ENCODE peak calls at places on chromosome 22, in four cellular contexts. A is cardiac muscle cell, S is body of pancreas, Z is PC-3. X is an unnamed sample. For H3K36me3, the result is how much of the 10 kb centered on the place peaks cover.

GRCh38 chr22:48842583-48842945 is 985.1 kb downstream of the BRD1 start:
- DNase-seq in A (no peak), S (no peak), Z (no peak), X (no peak)

GRCh38 chr22:41524809-41525449 is 19.3 kb downstream of the POLR3H start:
- DNase-seq in A (no peak), S (no peak), Z (no peak), X (no peak)

GRCh38 chr22:41028841-41029240 is 63.6 kb upstream of the EP300 start:
- DNase-seq in A (no peak), S (no peak), Z (peak), X (peak)

GRCh38 chr22:41998361-41999261 is at the start of gene WBP2NL:
- DNase-seq in A (no peak), S (peak), Z (peak), X (peak)

GRCh38 chr22:36419177-36419911 is 31.6 kb upstream of the MYH9 start:
- DNase-seq in A (peak), S (peak), Z (no peak), X (no peak)

GRCh38 chr22:30280495-30280894 is 8.8 kb downstream of the CASTOR1 start:
- DNase-seq in A (no peak), S (no peak), Z (no peak), X (no peak)

GRCh38 chr22:30192427-30192826 is 54.1 kb downstream of the LIF start:
- DNase-seq in A (no peak), S (no peak), Z (peak), X (no peak)

GRCh38 chr22:41092847-41093371 is 517 bp downstream of the EP300 start:
- DNase-seq in A (peak), S (peak), Z (peak), X (peak)

GRCh38 chr22:44249376-44250147 is 63.2 kb downstream of the SHISAL1 start:
- DNase-seq in A (no peak), S (no peak), Z (no peak), X (no peak)

GRCh38 chr22:35708453-35708852 is 9.2 kb upstream of the APOL5 start:
- DNase-seq in A (no peak), S (no peak), Z (no peak), X (no peak)

GRCh38 chr22:44918166-44918924 is 91.5 kb downstream of the PHF21B start:
- DNase-seq in A (no peak), S (no peak), Z (no peak), X (no peak)

GRCh38 chr22:24976442-24977218 is 24.1 kb downstream of the KIAA1671 start:
- DNase-seq in A (no peak), S (no peak), Z (no peak), X (no peak)

GRCh38 chr22:33389927-33390326 is 331.7 kb upstream of the SYN3 start:
- DNase-seq in A (no peak), S (no peak), Z (no peak), X (no peak)

GRCh38 chr22:43066844-43067385 is 22.3 kb downstream of the TTLL1 start:
- DNase-seq in A (no peak), S (no peak), Z (peak), X (peak)

GRCh38 chr22:40605676-40606250 is 30.8 kb downstream of the MRTFA start:
- DNase-seq in A (no peak), S (no peak), Z (no peak), X (no peak)

GRCh38 chr22:24937114-24937513 is 9.4 kb downstream of the LHFPL7 start:
- DNase-seq in A (peak), S (peak), Z (peak), X (no peak)

GRCh38 chr22:22037740-22038139 is 55.2 kb upstream of the TOP3B start:
- DNase-seq in A (no peak), S (no peak), Z (peak), X (peak)

GRCh38 chr22:36321797-36322601 is 65.8 kb downstream of the MYH9 start:
- DNase-seq in A (no peak), S (no peak), Z (no peak), X (no peak)

GRCh38 chr22:33600113-33600512 is 320.2 kb downstream of the LARGE1 start:
- DNase-seq in A (no peak), S (no peak), Z (peak), X (no peak)

GRCh38 chr22:21688706-21689381 is 23.0 kb downstream of the PPIL2 start:
- DNase-seq in A (no peak), S (no peak), Z (no peak), X (no peak)

GRCh38 chr22:25680949-25681348 is 61.0 kb upstream of the MYO18B start:
- DNase-seq in A (no peak), S (no peak), Z (no peak), X (no peak)

GRCh38 chr22:26502688-26503561 is 9.3 kb downstream of the TFIP11 start:
- DNase-seq in A (peak), S (peak), Z (peak), X (no peak)

GRCh38 chr22:44901301-44901700 is 108.5 kb downstream of the PHF21B start:
- DNase-seq in A (peak), S (no peak), Z (no peak), X (no peak)

GRCh38 chr22:26570126-26570525 is 19.8 kb downstream of the TPST2 start:
- DNase-seq in A (no peak), S (no peak), Z (no peak), X (no peak)

GRCh38 chr22:17707526-17707925 is 66.7 kb downstream of the BID start:
- DNase-seq in A (no peak), S (no peak), Z (no peak), X (no peak)

GRCh38 chr22:30251661-30252226 is 5.2 kb upstream of the LIF start:
- DNase-seq in A (no peak), S (no peak), Z (peak), X (peak)

GRCh38 chr22:33605686-33606085 is 314.6 kb downstream of the LARGE1 start:
- DNase-seq in A (peak), S (peak), Z (no peak), X (no peak)

GRCh38 chr22:44544523-44545433 is 46.7 kb upstream of the RTL6 start:
- DNase-seq in A (no peak), S (no peak), Z (no peak), X (no peak)

GRCh38 chr22:21922370-21923162 is 30.1 kb downstream of the PPM1F start:
- DNase-seq in A (no peak), S (no peak), Z (no peak), X (no peak)

GRCh38 chr22:17744430-17744829 is 29.8 kb downstream of the BID start:
- DNase-seq in A (no peak), S (no peak), Z (no peak), X (no peak)

GRCh38 chr22:42073568-42074152 is 388 bp upstream of the PHETA2 start:
- DNase-seq in A (no peak), S (no peak), Z (no peak), X (no peak)

GRCh38 chr22:30238661-30239420 is 7.7 kb downstream of the LIF start:
- DNase-seq in A (no peak), S (no peak), Z (peak), X (peak)

GRCh38 chr22:17774928-17775675 is 833 bp upstream of the BID start:
- DNase-seq in A (no peak), S (no peak), Z (no peak), X (no peak)

GRCh38 chr22:36344106-36344827 is 43.5 kb downstream of the MYH9 start:
- DNase-seq in A (no peak), S (no peak), Z (no peak), X (no peak)

GRCh38 chr22:27461470-27461869 is 340.1 kb downstream of the MN1 start:
- DNase-seq in A (peak), S (no peak), Z (peak), X (peak)

GRCh38 chr22:27438271-27438980 is 363.1 kb downstream of the MN1 start:
- DNase-seq in A (no peak), S (peak), Z (peak), X (peak)

GRCh38 chr22:47596176-47596690 is 833.8 kb downstream of the TBC1D22A start:
- DNase-seq in A (no peak), S (no peak), Z (no peak), X (no peak)

GRCh38 chr22:27879923-27880322 is 39.1 kb downstream of the PITPNB start:
- DNase-seq in A (peak), S (peak), Z (peak), X (peak)

DNA sequence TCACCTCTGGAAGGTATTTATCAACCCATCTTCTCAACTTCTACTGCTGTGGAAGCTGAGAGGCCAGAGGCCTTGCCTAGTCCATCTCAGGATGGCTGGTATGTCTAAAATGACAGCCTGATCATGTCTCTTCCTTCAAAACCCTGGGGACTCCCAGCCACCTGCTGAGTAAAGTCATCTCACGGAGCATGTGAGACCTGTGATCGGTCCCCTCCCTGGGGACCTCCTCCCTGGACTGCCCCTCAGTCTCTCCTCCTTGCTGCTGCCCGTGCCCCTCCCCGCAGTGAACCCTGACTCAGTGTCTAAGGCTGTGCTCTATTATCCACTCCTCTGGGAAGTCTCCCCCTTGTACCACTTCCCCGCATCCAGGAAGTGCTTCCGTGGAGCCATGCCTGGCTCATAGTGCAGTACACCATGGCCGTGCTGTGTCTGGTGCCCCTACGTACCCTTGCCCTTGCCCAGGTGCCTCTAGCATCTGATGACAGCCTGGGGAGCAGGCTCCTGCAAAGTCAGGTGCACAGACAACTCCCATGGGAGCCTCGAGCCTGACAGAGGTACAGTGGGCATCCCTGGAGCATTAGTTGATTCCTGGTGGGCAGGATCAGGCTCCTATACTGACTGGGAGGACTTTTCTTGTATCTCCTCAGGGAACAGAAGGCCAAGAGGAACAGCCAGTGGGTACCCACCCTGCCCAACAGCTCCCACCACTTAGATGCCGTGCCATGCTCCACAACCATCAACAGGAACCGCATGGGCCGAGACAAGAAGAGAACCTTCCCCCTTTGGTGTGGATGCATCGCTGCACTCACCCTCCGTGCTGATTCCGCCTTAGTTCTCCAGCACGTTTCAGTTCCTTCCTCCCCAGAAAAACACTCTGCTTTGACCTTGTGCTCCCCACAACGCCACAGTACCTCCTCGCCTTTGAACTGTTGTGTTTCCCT is 13.8 kb downstream of the SMARCB1 start:
- DNase-seq in A (no peak), S (no peak), Z (no peak), X (no peak)
- H3K36me3 ChIP-seq in A (half or more), S (under half), Z (under half), X (under half)

GRCh38 chr22:38214248-38215056 is 12.7 kb downstream of the MAFF start:
- DNase-seq in A (peak), S (peak), Z (no peak), X (no peak)
- H3K4me3 ChIP-seq in A (peak), S (no peak), Z (no peak), X (no peak)

GRCh38 chr22:46280999-46281623 is 13.3 kb downstream of the TTC38 start:
- DNase-seq in A (no peak), S (no peak), Z (no peak), X (no peak)

GRCh38 chr22:46276563-46276962 is 8.8 kb downstream of the TTC38 start:
- DNase-seq in A (no peak), S (no peak), Z (no peak), X (no peak)

GRCh38 chr22:46281866-46282678 is 14.3 kb downstream of the TTC38 start:
- DNase-seq in A (no peak), S (no peak), Z (no peak), X (no peak)

GRCh38 chr22:46278656-46279645 is 11.1 kb downstream of the TTC38 start:
- DNase-seq in A (no peak), S (no peak), Z (no peak), X (no peak)

DNA sequence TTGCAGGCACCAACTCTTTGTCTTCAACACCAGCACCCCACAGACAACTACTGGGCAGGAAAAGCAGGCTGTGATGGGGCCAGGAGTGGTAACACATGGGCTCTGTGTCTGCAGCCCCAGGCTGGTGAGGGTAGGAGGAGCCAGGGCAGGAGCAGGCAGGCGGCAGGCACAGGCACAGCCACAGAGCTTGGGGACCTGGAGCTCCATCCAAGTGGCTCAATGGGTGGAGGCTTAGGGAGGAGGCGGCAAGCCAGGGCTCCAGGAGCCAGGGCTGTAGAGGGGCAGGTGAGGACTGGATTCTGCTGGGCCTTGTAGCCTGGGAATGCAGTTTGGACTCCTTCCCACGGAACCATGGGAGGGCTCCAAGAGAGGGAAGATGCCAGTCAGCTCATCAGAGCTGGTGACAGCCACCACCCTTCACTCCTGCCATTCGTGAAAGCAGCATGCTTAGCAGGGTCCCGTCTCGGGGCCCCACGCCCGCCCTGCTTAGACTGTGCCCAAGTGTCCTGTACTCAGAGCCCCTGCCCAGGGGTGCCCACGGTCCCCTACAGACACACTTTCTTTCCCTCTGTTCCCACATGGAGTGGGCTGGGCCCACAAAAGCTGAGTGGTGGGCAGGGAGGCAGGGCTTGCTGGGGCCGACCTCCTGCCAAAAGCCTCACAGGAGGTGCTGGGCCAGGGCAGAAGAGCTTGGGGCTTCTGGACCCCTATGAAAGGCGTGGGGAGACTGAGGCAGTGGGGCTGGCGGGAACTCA is 12.4 kb downstream of the TTC38 start:
- DNase-seq in A (no peak), S (no peak), Z (no peak), X (no peak)
- H3K36me3 ChIP-seq in A (under half), S (half or more), Z (under half), X (under half)

DNA sequence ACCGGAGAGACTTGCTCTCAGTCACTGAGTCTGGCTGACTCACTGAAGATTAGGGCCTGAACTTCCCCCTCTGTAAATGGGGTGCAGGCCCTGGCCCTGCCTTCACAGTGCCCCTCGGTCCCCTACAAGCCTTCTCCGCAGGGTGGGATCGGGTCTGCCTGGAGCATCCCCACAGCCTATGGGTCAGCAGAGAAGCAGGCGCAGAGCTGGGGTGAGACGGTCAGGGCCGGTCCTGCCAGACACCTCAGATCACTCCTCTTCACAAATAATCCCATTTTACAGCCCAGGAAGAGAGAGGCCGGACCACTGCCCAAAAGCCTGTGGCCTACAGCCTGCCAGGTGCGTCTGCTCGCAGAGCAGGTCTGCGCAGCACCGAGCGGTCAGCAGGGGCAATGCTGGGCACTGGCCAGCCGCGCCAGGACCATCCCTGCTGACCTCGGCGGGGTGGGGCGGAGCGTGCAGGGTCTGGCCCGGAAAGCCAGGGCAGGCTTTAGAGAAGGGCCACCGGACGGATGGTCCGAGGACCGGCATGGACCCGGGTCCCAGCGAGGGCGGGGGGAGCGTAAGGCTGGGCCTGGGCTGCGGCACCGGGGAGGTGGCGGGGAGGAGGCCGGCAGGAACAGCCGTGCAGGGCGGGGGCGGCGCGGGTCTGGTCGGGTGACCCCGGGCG is 518 bp upstream of the SEPTIN5 start:
- DNase-seq in A (peak), S (no peak), Z (no peak), X (peak)
- H3K4me3 ChIP-seq in A (peak), S (no peak), Z (peak), X (peak)

DNA sequence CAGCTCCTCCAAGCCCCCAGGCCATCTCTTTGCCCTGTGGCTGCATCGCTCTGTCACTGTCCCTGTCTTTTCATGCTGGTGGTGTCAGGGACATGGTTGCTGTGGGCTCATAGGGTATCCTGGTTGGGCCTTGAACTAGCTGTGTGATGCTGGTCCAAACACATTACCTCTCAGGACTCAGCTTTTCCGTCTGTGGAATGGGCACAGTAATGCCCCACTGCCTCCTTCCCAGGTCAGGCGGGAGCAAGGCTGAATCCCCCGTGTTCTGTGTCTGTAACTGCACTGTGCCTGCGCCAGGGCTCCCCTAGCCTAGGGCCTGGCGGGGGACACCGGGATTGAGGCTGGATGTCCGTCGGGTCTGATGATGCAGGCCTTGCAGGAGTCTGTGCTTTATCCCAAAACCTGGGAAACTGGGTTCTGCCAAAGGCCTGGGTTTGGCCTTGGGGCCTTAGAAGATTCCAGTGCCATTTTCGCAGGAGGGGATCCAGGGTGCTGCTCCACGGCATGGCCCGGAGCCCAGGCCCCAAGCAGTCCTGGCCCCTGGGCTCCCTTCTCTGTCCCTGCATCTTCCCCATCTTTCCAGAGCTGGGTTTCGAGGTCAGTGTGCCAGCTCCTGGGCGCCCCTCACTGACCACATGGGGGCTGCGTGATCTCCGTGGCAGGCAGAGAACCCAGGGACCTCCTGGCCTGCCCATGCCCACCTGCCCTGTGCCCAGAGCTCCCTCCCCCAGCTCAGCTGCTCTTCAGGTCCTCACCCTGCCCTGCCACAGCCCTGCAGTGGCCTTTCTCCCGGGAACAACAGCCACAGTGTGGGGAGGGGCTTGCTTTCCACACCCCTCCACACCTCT is 32.7 kb upstream of the CELSR1 start:
- DNase-seq in A (no peak), S (no peak), Z (no peak), X (no peak)
- H3K36me3 ChIP-seq in A (under half), S (under half), Z (under half), X (under half)

DNA sequence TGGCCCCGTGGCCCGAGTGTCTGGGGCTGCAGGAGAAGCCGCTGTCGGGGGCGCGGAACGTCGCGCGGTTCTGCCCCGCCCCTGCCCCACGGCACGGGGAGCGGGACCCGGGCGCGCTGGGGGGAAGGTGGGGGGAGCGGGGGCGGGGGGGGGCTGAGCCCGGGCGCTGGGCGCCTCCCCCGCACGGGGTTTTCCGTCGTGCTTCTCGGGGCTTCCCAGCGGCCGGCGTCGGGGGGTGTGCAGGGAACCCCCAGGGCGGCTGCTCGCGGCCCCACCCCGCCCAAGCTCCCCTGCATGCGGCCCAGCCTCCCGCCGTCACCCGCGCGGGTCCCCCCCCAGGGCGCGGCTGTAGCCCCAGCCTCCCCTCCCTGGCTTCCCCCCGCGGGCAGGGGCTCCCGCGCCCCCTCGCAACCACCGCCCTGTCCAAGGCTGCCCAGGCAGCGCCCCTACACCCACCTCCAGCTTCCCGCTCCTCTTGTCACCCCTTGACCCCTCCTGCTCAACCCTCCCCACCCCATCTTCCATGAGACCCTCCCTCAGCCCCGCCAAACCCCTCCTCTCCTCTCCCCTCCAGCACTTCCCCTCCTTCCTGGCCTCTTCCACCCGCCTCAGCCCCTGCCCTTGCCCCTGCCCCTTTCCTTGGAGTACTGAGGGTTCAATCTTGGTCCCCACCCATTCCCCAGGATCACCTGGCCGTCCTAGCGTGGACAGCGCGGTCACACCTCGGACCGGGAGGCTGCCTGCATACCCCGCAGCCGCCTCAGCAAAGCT is 1.7 kb downstream of the IL17REL start:
- DNase-seq in A (no peak), S (no peak), Z (no peak), X (no peak)
- H3K4me3 ChIP-seq in A (no peak), S (no peak), Z (no peak), X (no peak)

X was measured in MG63.